ENCODE peak calls at places on chromosomes 7 and 10, in nine cellular contexts. A, Z, L, T, M, Q, R, D and O are unnamed samples.

GRCh38 chr7:3279147-3279818 is 21.8 kb upstream of the SDK1 start:
- DNase-seq in Q (no peak), A (no peak), T (no peak), R (no peak), D (no peak), Z (no peak), M (no peak), L (no peak), O (no peak)

GRCh38 chr10:70222340-70222794 is 10.9 kb downstream of the PPA1 start:
- DNase-seq in Z (no peak), L (no peak), R (no peak), Q (no peak), D (no peak), T (no peak), M (no peak), A (no peak), O (no peak)

GRCh38 chr10:129932182-129932581 is 31.9 kb downstream of the EBF3 start:
- DNase-seq in M (no peak), T (no peak), D (no peak), A (no peak), L (peak; percentile 49), Q (no peak), Z (no peak), R (no peak), O (no peak)

GRCh38 chr10:115171392-115171960 is 78.3 kb downstream of the ATRNL1 start:
- DNase-seq in T (peak; percentile 11), M (no peak), Q (no peak), D (no peak), R (no peak), L (no peak), Z (no peak), A (no peak), O (peak; percentile 1)

GRCh38 chr10:36578306-36578705 is 547.1 kb upstream of the ANKRD30A start:
- DNase-seq in M (no peak), Z (no peak), D (no peak), Q (peak; percentile 15), T (no peak), L (no peak), A (no peak), R (no peak), O (peak; percentile 97)

GRCh38 chr10:9895981-9896380 is 1121.7 kb upstream of the CELF2 start:
- DNase-seq in M (no peak), Z (no peak), L (no peak), R (no peak), T (no peak), A (no peak), Q (no peak), D (no peak), O (no peak)

GRCh38 chr10:6321880-6322279 is 119.1 kb downstream of the PFKFB3 start:
- DNase-seq in D (no peak), Q (no peak), Z (no peak), A (no peak), M (no peak), L (no peak), T (no peak), R (no peak), O (peak; percentile 67)

GRCh38 chr10:28679941-28680752 is 2.8 kb downstream of the BAMBI start:
- DNase-seq in R (no peak), Z (no peak), D (no peak), Q (no peak), A (peak; percentile 31), L (no peak), T (no peak), M (no peak), O (peak; percentile 59)

GRCh38 chr7:27992755-27993478 is 187.7 kb downstream of the JAZF1 start:
- DNase-seq in M (no peak), R (no peak), Z (no peak), Q (no peak), A (no peak), D (no peak), L (no peak), T (peak; percentile 61), O (no peak)

GRCh38 chr7:873367-874002 is 2.9 kb upstream of the GET4 start:
- DNase-seq in Q (peak; percentile 84), T (peak; percentile 84), Z (peak; percentile 73), M (peak; percentile 80), R (peak; percentile 50), A (peak; percentile 78), D (peak; percentile 61), L (peak; percentile 93), O (peak; percentile 76)

GRCh38 chr7:75642810-75643486 is 95.8 kb downstream of the HIP1 start:
- DNase-seq in L (no peak), Z (peak; percentile 67), T (peak; percentile 50), R (peak; percentile 29), Q (peak; percentile 67), D (peak; percentile 51), M (no peak), A (peak; percentile 28), O (peak; percentile 66)

GRCh38 chr7:120138497-120138896 is 134.5 kb upstream of the KCND2 start:
- DNase-seq in Z (no peak), L (no peak), Q (no peak), A (no peak), D (no peak), R (no peak), T (no peak), M (no peak), O (no peak)

GRCh38 chr10:110923856-110924493 is 4.6 kb downstream of the SHOC2 start:
- DNase-seq in A (no peak), T (no peak), M (no peak), L (no peak), Q (no peak), Z (no peak), D (no peak), R (no peak), O (peak; percentile 7)

GRCh38 chr7:143882020-143882610 is 19.9 kb downstream of the TCAF1 start:
- DNase-seq in R (no peak), A (no peak), Q (no peak), Z (no peak), M (peak; percentile 77), D (no peak), T (peak; percentile 78), L (peak; percentile 88), O (peak; percentile 14)

GRCh38 chr7:144769352-144769751 is 66.5 kb downstream of the TPK1 start:
- DNase-seq in L (no peak), A (no peak), R (no peak), M (no peak), D (no peak), T (no peak), Q (no peak), Z (no peak), O (no peak)

GRCh38 chr7:74183653-74184450 is 9.7 kb downstream of the EIF4H start:
- DNase-seq in A (no peak), Q (no peak), L (no peak), M (no peak), Z (no peak), R (no peak), T (peak; percentile 40), D (no peak), O (no peak)

GRCh38 chr10:51937736-51938135 is 238.3 kb upstream of the CSTF2T start:
- DNase-seq in T (no peak), R (no peak), L (no peak), Q (no peak), M (no peak), Z (no peak), A (no peak), D (no peak), O (peak; percentile 3)

GRCh38 chr10:101818958-101819633 is 852 bp upstream of the OGA start:
- DNase-seq in R (no peak), L (no peak), Z (no peak), A (no peak), T (no peak), M (no peak), D (no peak), Q (no peak), O (no peak)

GRCh38 chr7:155944901-155945300 is 132.6 kb upstream of the SHH start:
- DNase-seq in M (no peak), Z (no peak), L (no peak), R (no peak), D (no peak), A (no peak), T (no peak), Q (no peak), O (no peak)

GRCh38 chr10:48568546-48568945 is 36.3 kb downstream of the ARHGAP22 start:
- DNase-seq in M (no peak), Z (no peak), R (no peak), A (no peak), Q (no peak), T (no peak), L (no peak), D (no peak), O (no peak)

GRCh38 chr7:81233208-81233940 is 314.5 kb upstream of the SEMA3C start:
- DNase-seq in L (peak; percentile 57), D (no peak), M (no peak), T (no peak), Z (no peak), A (no peak), R (no peak), Q (no peak), O (no peak)

GRCh38 chr7:44278451-44279161 is 46.8 kb downstream of the CAMK2B start:
- DNase-seq in D (no peak), L (peak; percentile 76), Q (no peak), T (no peak), Z (no peak), M (peak; percentile 8), R (no peak), A (no peak), O (no peak)

GRCh38 chr7:20545016-20545415 is 70.5 kb upstream of the ABCB5 start:
- DNase-seq in Q (no peak), Z (no peak), D (no peak), L (no peak), R (no peak), A (no peak), M (no peak), T (no peak), O (no peak)

GRCh38 chr7:11776083-11776482 is 55.9 kb downstream of the THSD7A start:
- DNase-seq in D (no peak), Z (no peak), A (no peak), T (no peak), L (no peak), R (no peak), Q (no peak), M (no peak), O (no peak)

GRCh38 chr10:95644935-95645334 is 11.6 kb downstream of the ALDH18A1 start:
- DNase-seq in Z (no peak), D (no peak), M (no peak), T (no peak), R (no peak), A (no peak), Q (no peak), L (no peak), O (no peak)

GRCh38 chr10:103246328-103246727 is 641 bp downstream of the RPEL1 start:
- DNase-seq in D (no peak), T (no peak), L (no peak), Z (no peak), A (no peak), M (no peak), Q (no peak), R (no peak), O (no peak)

GRCh38 chr7:1289681-1290261 is 57.1 kb downstream of the UNCX start:
- DNase-seq in Z (no peak), T (peak; percentile 50), R (no peak), L (peak; percentile 78), M (no peak), D (no peak), Q (no peak), A (no peak), O (no peak)

GRCh38 chr7:84548366-84549085 is 353.9 kb upstream of the SEMA3A start:
- DNase-seq in D (no peak), T (no peak), Q (no peak), Z (no peak), L (no peak), R (no peak), A (no peak), M (no peak), O (peak; percentile 22)

GRCh38 chr7:140676303-140676702 is 3.6 kb downstream of the ADCK2 start:
- DNase-seq in A (no peak), Q (no peak), L (no peak), D (no peak), M (no peak), Z (no peak), R (no peak), T (no peak), O (no peak)

GRCh38 chr10:70761031-70761601 is 24.1 kb downstream of the TBATA start:
- DNase-seq in M (no peak), Q (no peak), T (no peak), L (peak; percentile 79), A (peak; percentile 43), Z (no peak), D (no peak), R (no peak), O (no peak)

GRCh38 chr10:32340596-32341180 is 6.3 kb downstream of the EPC1 start:
- DNase-seq in A (no peak), M (no peak), T (no peak), Q (no peak), D (no peak), L (no peak), Z (no peak), R (no peak), O (no peak)